ENCODE peak calls at places on chromosomes 13 and 19, in six cellular contexts. Y, K, F, W, V and B are unnamed samples.

GRCh38 chr19:14519860-14520407 is 1.7 kb upstream of the DNAJB1 start:
- DNase-seq in V (no peak), W (no peak), Y (no peak), F (no peak), K (no peak), B (no peak)

GRCh38 chr13:24168392-24168750 is 7.9 kb downstream of the SPATA13 start:
- DNase-seq in K (no peak), V (peak; percentile 47), F (no peak), Y (no peak), W (no peak), B (no peak)

GRCh38 chr13:55013051-55013450 is 1984.4 kb downstream of the OLFM4 start:
- DNase-seq in W (no peak), Y (peak; percentile 15), K (no peak), F (no peak), V (no peak), B (no peak)

GRCh38 chr19:23415034-23415433 is 19.8 kb upstream of the ZNF91 start:
- DNase-seq in V (no peak), K (no peak), F (no peak), W (no peak), Y (peak; percentile 24), B (no peak)

GRCh38 chr13:111179908-111180756 is 65.0 kb downstream of the ARHGEF7 start:
- DNase-seq in Y (no peak), W (no peak), V (no peak), K (no peak), F (no peak), B (no peak)

GRCh38 chr13:99463998-99464397 is 37.3 kb upstream of the TM9SF2 start:
- DNase-seq in K (no peak), V (no peak), Y (no peak), F (no peak), W (no peak), B (no peak)

GRCh38 chr19:976476-976875 is 7.7 kb upstream of the WDR18 start:
- DNase-seq in K (no peak), Y (no peak), W (no peak), V (no peak), F (no peak), B (no peak)

GRCh38 chr19:33405491-33406461 is 32.3 kb downstream of the CEBPG start:
- DNase-seq in K (no peak), V (no peak), F (no peak), W (no peak), Y (no peak), B (no peak)

GRCh38 chr19:16068696-16069259 is 7.5 kb upstream of the TPM4 start:
- DNase-seq in V (no peak), K (no peak), Y (no peak), F (no peak), W (no peak), B (no peak)

GRCh38 chr13:94195715-94196114 is 283.8 kb downstream of the DCT start:
- DNase-seq in K (no peak), Y (no peak), V (peak; percentile 93), F (no peak), W (no peak), B (no peak)

GRCh38 chr13:72204291-72204690 is 337.3 kb upstream of the DACH1 start:
- DNase-seq in F (no peak), V (peak; percentile 62), Y (no peak), K (no peak), W (no peak), B (no peak)

GRCh38 chr13:77290342-77290741 is 36.6 kb downstream of the MYCBP2 start:
- DNase-seq in W (no peak), K (no peak), Y (no peak), F (no peak), V (no peak), B (no peak)

GRCh38 chr19:39582891-39583625 is 19.3 kb upstream of the LGALS13 start:
- DNase-seq in Y (no peak), W (no peak), V (no peak), F (no peak), K (no peak), B (no peak)

GRCh38 chr19:53977991-53978731 is 13.3 kb upstream of the CACNG6 start:
- DNase-seq in Y (peak; percentile 88), F (no peak), K (peak; percentile 39), V (peak; percentile 56), W (peak; percentile 79), B (peak; percentile 95)

GRCh38 chr19:588758-589692 is 656 bp upstream of the HCN2 start:
- DNase-seq in F (no peak), W (peak; percentile 56), V (no peak), K (no peak), Y (peak; percentile 45), B (no peak)

GRCh38 chr19:15252398-15253018 is 20.3 kb upstream of the EPHX3 start:
- DNase-seq in V (no peak), Y (peak; percentile 44), F (no peak), W (peak; percentile 17), K (no peak), B (peak; percentile 32)

GRCh38 chr13:99307648-99308339 is 595 bp upstream of the GPR183 start:
- DNase-seq in K (peak; percentile 61), Y (no peak), V (no peak), F (no peak), W (no peak), B (no peak)

GRCh38 chr19:2678043-2678671 is 24.3 kb downstream of the GNG7 start:
- DNase-seq in F (no peak), V (no peak), Y (no peak), W (no peak), K (no peak), B (no peak)

GRCh38 chr19:30223866-30224688 is 148.1 kb upstream of the ZNF536 start:
- DNase-seq in K (no peak), F (no peak), V (no peak), Y (no peak), W (no peak), B (no peak)

GRCh38 chr19:54248016-54248601 is 5.5 kb upstream of the LILRA6 start:
- DNase-seq in Y (no peak), W (no peak), V (no peak), K (no peak), F (peak; percentile 45), B (no peak)

GRCh38 chr13:20609145-20609544 is 42.2 kb downstream of the IFT88 start:
- DNase-seq in K (no peak), Y (no peak), V (peak; percentile 27), W (no peak), F (no peak), B (no peak)

GRCh38 chr13:40550130-40550529 is 116.3 kb downstream of the FOXO1 start:
- DNase-seq in V (no peak), W (no peak), Y (no peak), K (no peak), F (no peak), B (no peak)

GRCh38 chr19:8988204-8988603 is 22.0 kb downstream of the MUC16 start:
- DNase-seq in K (no peak), W (no peak), F (no peak), V (no peak), Y (no peak), B (no peak)

GRCh38 chr13:75670496-75670895 is 34.4 kb downstream of the LMO7 start:
- DNase-seq in V (no peak), W (no peak), K (no peak), F (no peak), Y (no peak), B (no peak)

GRCh38 chr19:35408284-35409171 is 37.7 kb downstream of the GPR42 start:
- DNase-seq in V (no peak), F (no peak), Y (no peak), K (no peak), W (no peak), B (no peak)

GRCh38 chr19:49056101-49056901 is 1.2 kb downstream of the CGB7 start:
- DNase-seq in Y (peak; percentile 83), W (no peak), F (no peak), K (peak; percentile 69), V (no peak), B (peak; percentile 64)

GRCh38 chr13:37906880-37907279 is 37.3 kb upstream of the TRPC4 start:
- DNase-seq in K (no peak), V (no peak), F (no peak), Y (no peak), W (no peak), B (no peak)

GRCh38 chr19:1923319-1923718 is 17.7 kb upstream of the CSNK1G2 start:
- DNase-seq in F (no peak), W (no peak), Y (no peak), K (no peak), V (no peak), B (no peak)

GRCh38 chr19:7366701-7367420 is 18.1 kb downstream of the ARHGEF18 start:
- DNase-seq in W (no peak), Y (no peak), V (no peak), F (no peak), K (no peak), B (no peak)

GRCh38 chr19:11745871-11746270 is 7.1 kb upstream of the ZNF823 start:
- DNase-seq in Y (no peak), V (no peak), F (no peak), W (no peak), K (no peak), B (no peak)

GRCh38 chr19:34678085-34678412 is 571 bp downstream of the ZNF302 start:
- DNase-seq in V (no peak), W (no peak), Y (no peak), F (no peak), K (no peak), B (no peak)

GRCh38 chr19:38388310-38389100 is at the start of gene SPRED3:
- DNase-seq in Y (peak; percentile 79), V (no peak), F (no peak), W (peak; percentile 82), K (no peak), B (peak; percentile 33)